ENCODE peak calls at places on chromosomes 3 and 15, in seven cellular contexts. B, R, P, V, A, Q and N are unnamed samples. For H3K36me3, the result is how much of the 10 kb centered on the place peaks cover.

GRCh38 chr3:119582178-119582577 is 2.9 kb downstream of the ADPRH start:
- DNase-seq in P (no peak), B (no peak), V (no peak), R (no peak), Q (no peak), A (peak), N (no peak)

GRCh38 chr15:41504751-41505492 is 8.7 kb downstream of the LTK start:
- DNase-seq in Q (no peak), A (no peak), B (no peak), R (no peak), V (no peak), P (no peak), N (no peak)

GRCh38 chr3:161851941-161852566 is 355.4 kb downstream of the OTOL1 start:
- DNase-seq in P (peak), V (peak), R (no peak), B (peak), A (peak), Q (no peak), N (peak)

GRCh38 chr15:48865387-48866079 is 12.4 kb upstream of the EID1 start:
- DNase-seq in B (no peak), P (no peak), R (no peak), Q (no peak), V (no peak), A (peak), N (peak)

GRCh38 chr3:155382396-155383042 is 89.0 kb upstream of the STRIT1 start:
- DNase-seq in P (peak), Q (peak), B (peak), V (peak), A (peak), R (peak), N (peak)

GRCh38 chr3:140469491-140469890 is 208.4 kb upstream of the TRIM42 start:
- DNase-seq in B (no peak), V (no peak), P (no peak), Q (no peak), A (no peak), R (no peak), N (no peak)

GRCh38 chr3:3038201-3038991 is 71.8 kb downstream of the IL5RA start:
- DNase-seq in R (peak), P (no peak), B (no peak), A (no peak), V (no peak), Q (peak), N (no peak)

GRCh38 chr15:95025924-95026728 is 794.8 kb downstream of the MCTP2 start:
- DNase-seq in B (peak), V (no peak), Q (peak), A (peak), R (peak), P (peak), N (no peak)

GRCh38 chr3:183410280-183410679 is 18.1 kb downstream of the MCF2L2 start:
- DNase-seq in B (no peak), R (no peak), Q (no peak), P (no peak), V (no peak), A (no peak), N (no peak)

DNA sequence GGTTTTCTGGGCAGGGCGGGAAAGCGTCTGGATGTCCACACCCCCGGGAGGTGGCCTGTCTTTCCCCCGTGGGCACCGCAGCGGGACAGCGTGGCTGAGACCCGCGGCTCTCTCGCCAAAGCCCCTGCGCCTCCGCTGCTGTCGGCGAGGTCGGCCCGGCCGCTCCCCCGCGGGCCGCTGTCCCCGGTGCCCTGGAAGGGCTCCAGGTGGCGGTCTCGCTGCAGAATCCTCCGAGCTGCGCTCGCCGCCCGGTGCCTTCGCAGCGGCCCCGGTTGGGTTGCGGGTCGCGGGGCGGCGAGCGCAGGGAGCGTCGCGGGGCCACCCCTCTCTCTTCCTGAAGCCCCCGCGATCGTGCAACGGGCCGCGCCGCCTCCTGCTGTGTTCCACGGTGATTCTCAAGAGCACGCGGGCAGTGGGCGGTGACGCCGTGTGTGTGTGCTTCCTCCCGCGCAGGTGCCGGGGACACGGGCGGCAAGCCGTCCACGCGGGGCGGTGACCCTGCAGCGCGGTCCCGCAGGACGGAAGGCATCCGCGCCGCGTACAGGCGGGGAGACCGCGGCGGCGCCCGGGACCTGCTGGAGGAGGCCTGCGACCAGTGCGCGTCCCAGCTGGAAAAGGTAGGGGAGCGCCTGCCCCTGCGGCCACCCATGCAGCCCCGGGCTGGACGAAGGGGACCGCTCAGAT is 54.3 kb downstream of the LRRK1 start:
- DNase-seq in R (no peak), V (no peak), Q (no peak), A (no peak), B (no peak), P (no peak), N (no peak)
- H3K36me3 ChIP-seq in R (under half), V (under half), Q (under half), A (under half), B (under half), P (under half), N (under half)

GRCh38 chr3:14959358-14959943 is 12.1 kb downstream of the NR2C2 start:
- DNase-seq in B (no peak), V (no peak), Q (no peak), A (no peak), R (no peak), P (no peak), N (no peak)
- H3K4me3 ChIP-seq in B (no peak), V (no peak), Q (no peak), A (no peak), R (no peak), P (no peak), N (no peak)

DNA sequence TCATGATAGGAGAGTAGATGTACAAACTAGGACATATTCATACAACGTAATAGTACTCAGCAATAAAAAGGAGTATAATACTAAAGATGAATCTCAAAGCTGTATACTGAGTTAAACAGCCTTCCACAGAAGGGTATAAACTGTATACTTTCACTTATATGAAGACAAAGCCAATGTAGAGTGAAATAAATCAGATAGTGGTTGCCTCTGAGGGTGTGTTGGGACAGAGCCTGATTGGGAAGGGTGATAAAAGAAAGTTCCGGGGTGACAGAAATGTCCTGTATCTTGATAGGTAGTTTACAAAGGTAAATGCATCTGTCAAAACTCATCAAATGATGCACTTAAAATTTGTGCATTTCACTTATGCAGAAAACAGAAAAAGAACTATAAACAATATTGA is 122.5 kb downstream of the ADAM10 start:
- DNase-seq in Q (no peak), P (no peak), V (no peak), B (no peak), A (no peak), R (no peak), N (no peak)
- H3K36me3 ChIP-seq in Q (under half), P (under half), V (under half), B (under half), A (under half), R (under half), N (under half)

DNA sequence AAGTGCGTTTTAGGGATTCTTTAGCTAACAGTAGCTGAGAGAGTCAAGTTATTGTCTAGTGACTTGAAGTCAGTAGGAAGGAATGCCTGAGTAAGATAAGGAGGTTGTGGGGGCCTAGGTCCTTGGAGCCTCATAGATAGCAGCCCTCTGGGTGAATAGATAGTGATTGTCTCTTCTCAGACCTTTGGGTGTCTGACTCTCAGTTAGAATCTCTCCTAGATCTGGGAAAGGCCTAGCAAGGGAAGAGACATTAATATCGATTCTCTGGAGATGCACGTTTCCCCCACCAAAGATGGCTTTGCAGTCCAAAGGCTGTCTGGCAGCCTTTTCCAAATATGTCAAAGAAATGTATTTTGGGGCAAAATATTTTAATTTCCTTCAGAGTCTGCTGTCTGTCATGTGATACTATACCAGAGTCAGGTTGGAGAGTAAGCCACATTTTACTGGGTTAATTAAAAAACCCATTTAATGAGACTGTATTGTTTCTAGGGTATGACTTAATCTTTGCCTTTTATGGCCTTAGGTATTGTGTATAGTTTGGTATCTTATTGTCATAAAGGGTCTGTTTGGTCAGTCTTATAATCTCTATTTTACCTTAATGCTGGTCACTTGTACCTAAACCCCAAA is 92.2 kb downstream of the ST6GAL1 start:
- DNase-seq in B (no peak), R (no peak), V (no peak), Q (no peak), P (no peak), A (no peak), N (no peak)
- H3K4me3 ChIP-seq in B (no peak), R (no peak), V (no peak), Q (no peak), P (no peak), A (no peak), N (no peak)

GRCh38 chr3:156676467-156677119 is 2.2 kb downstream of the TIPARP start:
- DNase-seq in A (peak), P (no peak), V (no peak), B (no peak), Q (no peak), R (no peak), N (no peak)

GRCh38 chr3:156677536-156677935 is 3.1 kb downstream of the TIPARP start:
- DNase-seq in R (no peak), B (no peak), A (no peak), V (no peak), P (no peak), Q (no peak), N (no peak)

GRCh38 chr3:156675744-156676466 is 1.5 kb downstream of the TIPARP start:
- DNase-seq in V (peak), A (peak), B (peak), Q (peak), R (peak), P (peak), N (no peak)

GRCh38 chr3:156678216-156678615 is 3.8 kb downstream of the TIPARP start:
- DNase-seq in P (no peak), Q (no peak), V (no peak), R (no peak), A (no peak), B (no peak), N (no peak)

DNA sequence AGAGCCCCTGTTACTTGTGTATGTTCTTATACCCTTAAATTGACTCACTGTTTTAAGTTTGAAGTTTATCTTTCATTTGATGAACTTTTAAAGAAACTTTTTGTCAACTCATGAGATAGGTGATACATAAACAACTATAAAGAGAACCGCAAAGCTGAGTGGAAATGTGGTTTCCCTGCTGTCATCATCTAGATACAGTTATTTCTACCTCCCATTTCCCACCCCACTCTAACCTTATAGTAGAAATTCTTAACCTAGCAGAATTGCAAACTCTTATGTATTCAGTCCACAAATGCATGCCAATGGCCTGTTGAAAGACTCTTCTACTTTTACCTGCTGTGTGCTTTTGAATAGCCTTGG is 2.7 kb downstream of the TIPARP start:
- DNase-seq in B (no peak), V (no peak), Q (no peak), A (no peak), P (no peak), R (no peak), N (no peak)
- H3K36me3 ChIP-seq in B (under half), V (under half), Q (under half), A (under half), P (under half), R (under half), N (under half)